ENCODE peak calls at places on chromosome 4, in ten cellular contexts. G, F, N, W, A, B, V, H, M and D are unnamed samples.
A peak's percentile ranks its signal among the peaks of the same experiment; 100 is the strongest.

GRCh38 chr4:154208424-154208823 is 283.2 kb downstream of the DCHS2 start:
- DNase-seq in A (peak; percentile 14), V (peak; percentile 5), F (no peak), G (no peak), B (peak; percentile 18), M (no peak), W (no peak), H (no peak), N (no peak), D (peak; percentile 6)

GRCh38 chr4:26105815-26106699 is 192.0 kb downstream of the SMIM20 start:
- DNase-seq in W (no peak), G (no peak), F (no peak), M (no peak), A (peak; percentile 78), N (peak; percentile 33), H (no peak), V (peak; percentile 4), B (peak; percentile 62), D (peak; percentile 65)

GRCh38 chr4:2155246-2155645 is 86.7 kb downstream of the HAUS3 start:
- DNase-seq in A (no peak), N (no peak), B (no peak), V (no peak), G (no peak), W (no peak), H (no peak), M (no peak), F (no peak), D (no peak)

GRCh38 chr4:117527601-117528000 is 442.2 kb upstream of the TRAM1L1 start:
- DNase-seq in F (no peak), W (no peak), B (no peak), H (no peak), N (no peak), V (no peak), A (no peak), G (no peak), M (no peak), D (no peak)

GRCh38 chr4:3706565-3707422 is 59.4 kb upstream of the ADRA2C start:
- DNase-seq in W (no peak), N (no peak), H (no peak), B (no peak), G (no peak), M (no peak), V (no peak), A (no peak), F (no peak), D (no peak)

GRCh38 chr4:168551211-168551610 is 54.4 kb downstream of the PALLD start:
- DNase-seq in W (no peak), F (no peak), H (no peak), G (no peak), V (no peak), N (peak; percentile 78), A (peak; percentile 92), B (peak; percentile 91), M (no peak), D (peak; percentile 86)

GRCh38 chr4:158159054-158159717 is 13.6 kb downstream of the GASK1B start:
- DNase-seq in G (no peak), F (no peak), W (no peak), H (no peak), A (peak; percentile 72), M (peak; percentile 49), N (no peak), B (peak; percentile 93), V (no peak), D (peak; percentile 12)

GRCh38 chr4:2432991-2433530 is 14.3 kb downstream of the CFAP99 start:
- DNase-seq in G (no peak), N (no peak), F (peak; percentile 45), M (no peak), A (peak; percentile 79), H (no peak), B (peak; percentile 51), W (no peak), V (peak; percentile 67), D (peak; percentile 32)

GRCh38 chr4:183409956-183410355 is 34.5 kb upstream of the CDKN2AIP start:
- DNase-seq in M (no peak), F (no peak), V (no peak), H (no peak), A (no peak), G (no peak), N (no peak), W (no peak), B (no peak), D (no peak)

GRCh38 chr4:66123195-66123594 is 452.9 kb upstream of the EPHA5 start:
- DNase-seq in V (no peak), W (no peak), A (peak; percentile 43), G (no peak), M (no peak), F (no peak), H (no peak), N (no peak), B (peak; percentile 50), D (peak; percentile 33)

GRCh38 chr4:2354127-2354526 is 64.3 kb downstream of the ZFYVE28 start:
- DNase-seq in M (no peak), V (no peak), F (no peak), B (peak; percentile 18), A (peak; percentile 25), W (peak; percentile 49), H (peak; percentile 14), N (no peak), G (no peak), D (no peak)

GRCh38 chr4:140644470-140645185 is 75.9 kb upstream of the UCP1 start:
- DNase-seq in W (no peak), F (no peak), M (no peak), G (no peak), N (no peak), V (no peak), H (no peak), A (no peak), B (no peak), D (no peak)

GRCh38 chr4:119299221-119300071 is 22.5 kb downstream of the FABP2 start:
- DNase-seq in N (no peak), M (no peak), B (peak; percentile 37), F (no peak), A (peak; percentile 52), H (no peak), W (peak; percentile 53), G (no peak), V (no peak), D (peak; percentile 10)

GRCh38 chr4:152894673-152895072 is 41.5 kb upstream of the FHDC1 start:
- DNase-seq in W (no peak), A (peak; percentile 54), H (no peak), V (no peak), F (no peak), N (peak; percentile 2), G (no peak), B (peak; percentile 86), M (peak; percentile 9), D (peak; percentile 63)

GRCh38 chr4:139740531-139741041 is 75.0 kb downstream of the MGST2 start:
- DNase-seq in M (peak; percentile 72), G (peak; percentile 60), N (peak; percentile 64), F (no peak), H (no peak), V (peak; percentile 66), B (peak; percentile 94), A (peak; percentile 57), W (peak; percentile 64), D (peak; percentile 74)

GRCh38 chr4:47221721-47222120 is 190.4 kb downstream of the GABRB1 start:
- DNase-seq in G (no peak), B (peak; percentile 86), M (no peak), F (no peak), W (no peak), A (peak; percentile 72), V (no peak), H (no peak), N (no peak), D (no peak)

GRCh38 chr4:184824081-184824775 is 1.5 kb downstream of the ACSL1 start:
- DNase-seq in F (no peak), N (no peak), V (no peak), B (peak; percentile 38), A (no peak), G (no peak), H (peak; percentile 11), M (no peak), W (no peak), D (peak; percentile 4)

GRCh38 chr4:8912506-8912905 is 40.9 kb upstream of the HMX1 start:
- DNase-seq in H (no peak), M (no peak), W (peak; percentile 14), A (no peak), N (no peak), V (no peak), F (no peak), B (no peak), G (no peak), D (no peak)

GRCh38 chr4:42995343-42995944 is 102.9 kb downstream of the GRXCR1 start:
- DNase-seq in A (peak; percentile 23), G (no peak), V (no peak), W (no peak), B (peak; percentile 39), F (no peak), H (no peak), N (no peak), M (no peak), D (peak; percentile 49)

GRCh38 chr4:101081695-101082369 is 265.5 kb downstream of the PPP3CA start:
- DNase-seq in B (no peak), F (no peak), A (no peak), M (no peak), V (no peak), W (no peak), N (no peak), H (no peak), G (no peak), D (no peak)

GRCh38 chr4:52407545-52407944 is 251.6 kb downstream of the USP46 start:
- DNase-seq in A (peak; percentile 13), N (no peak), G (no peak), V (no peak), F (no peak), H (no peak), W (no peak), M (no peak), B (no peak), D (peak; percentile 73)

GRCh38 chr4:184170996-184171395 is 46.7 kb downstream of the ENPP6 start:
- DNase-seq in B (peak; percentile 32), H (no peak), G (peak; percentile 66), W (no peak), N (no peak), F (no peak), A (peak; percentile 43), M (no peak), V (no peak), D (peak; percentile 55)

GRCh38 chr4:86178216-86178615 is 181.6 kb downstream of the MAPK10 start:
- DNase-seq in V (no peak), W (no peak), G (no peak), H (no peak), A (no peak), M (no peak), B (no peak), N (no peak), F (no peak), D (no peak)

GRCh38 chr4:845233-845835 is 19.4 kb upstream of the CPLX1 start:
- DNase-seq in F (no peak), G (no peak), V (no peak), B (peak; percentile 36), A (peak; percentile 15), M (peak; percentile 10), N (peak; percentile 19), H (no peak), W (no peak), D (no peak)

GRCh38 chr4:174538876-174539250 is 16.6 kb upstream of the HPGD start:
- DNase-seq in A (peak; percentile 14), N (no peak), W (no peak), H (no peak), M (no peak), B (no peak), G (no peak), F (no peak), V (no peak), D (peak; percentile 63)

GRCh38 chr4:55346851-55347255 is 811 bp downstream of the SRD5A3 start:
- DNase-seq in W (no peak), M (no peak), G (no peak), F (no peak), V (no peak), N (no peak), B (no peak), H (no peak), A (no peak), D (no peak)

GRCh38 chr4:6641971-6642320 is 1.5 kb downstream of the MRFAP1 start:
- DNase-seq in V (no peak), A (no peak), B (no peak), H (no peak), M (no peak), N (no peak), G (no peak), F (no peak), W (peak; percentile 42), D (no peak)

GRCh38 chr4:100170986-100171385 is 19.3 kb downstream of the DDIT4L start:
- DNase-seq in M (no peak), B (peak; percentile 51), V (no peak), A (no peak), F (no peak), H (no peak), W (no peak), N (no peak), G (no peak), D (no peak)